ENCODE peak calls at places on chromosomes 12 and 14, in eight cellular contexts. W, U, K, P, S, X, L and J are unnamed samples.

GRCh38 chr12:82757611-82758010 is 70.9 kb downstream of the TMTC2 start:
- DNase-seq in U (no peak), L (no peak), X (no peak), S (no peak), W (no peak), P (no peak), K (no peak), J (no peak)

GRCh38 chr12:52354197-52354596 is 13.1 kb downstream of the KRT85 start:
- DNase-seq in K (no peak), L (no peak), U (no peak), S (no peak), P (no peak), W (no peak), X (no peak), J (no peak)

GRCh38 chr12:102417055-102417454 is 63.3 kb downstream of the IGF1 start:
- DNase-seq in U (no peak), W (no peak), P (no peak), S (no peak), L (no peak), X (no peak), K (no peak), J (no peak)

GRCh38 chr12:77830502-77830901 is at the start of gene NAV3:
- DNase-seq in S (no peak), U (no peak), L (no peak), P (no peak), X (no peak), W (no peak), K (no peak), J (no peak)

GRCh38 chr12:116426391-116427136 is 132.6 kb upstream of the MAP1LC3B2 start:
- DNase-seq in X (no peak), L (no peak), P (no peak), S (no peak), K (no peak), W (no peak), U (peak; percentile 72), J (no peak)

GRCh38 chr12:112340983-112341840 is 41.0 kb downstream of the HECTD4 start:
- DNase-seq in P (no peak), L (no peak), K (no peak), S (no peak), X (no peak), U (no peak), W (no peak), J (no peak)

GRCh38 chr12:122021193-122021821 is 377 bp upstream of the BCL7A start:
- DNase-seq in K (no peak), U (no peak), P (no peak), X (no peak), S (no peak), W (no peak), L (no peak), J (no peak)

GRCh38 chr12:98221243-98221808 is 294.1 kb upstream of the TMPO start:
- DNase-seq in W (no peak), P (no peak), S (no peak), K (no peak), U (no peak), L (no peak), X (no peak), J (no peak)

GRCh38 chr14:69398818-69399210 is 322 bp downstream of the SLC39A9 start:
- DNase-seq in P (no peak), W (no peak), X (no peak), S (no peak), K (no peak), L (no peak), U (no peak), J (no peak)

GRCh38 chr12:124337628-124338027 is 42.7 kb downstream of the RFLNA start:
- DNase-seq in S (no peak), W (no peak), P (no peak), U (no peak), K (no peak), L (no peak), X (no peak), J (no peak)

GRCh38 chr12:113235976-113236375 is 14.7 kb downstream of the TPCN1 start:
- DNase-seq in U (no peak), P (no peak), L (no peak), X (no peak), K (no peak), W (no peak), S (no peak), J (no peak)

GRCh38 chr12:40959041-40959440 is 229.1 kb upstream of the PDZRN4 start:
- DNase-seq in X (no peak), W (no peak), S (no peak), K (no peak), L (no peak), U (no peak), P (no peak), J (no peak)

GRCh38 chr12:80912906-80913769 is 24.6 kb downstream of the LIN7A start:
- DNase-seq in L (no peak), K (no peak), W (no peak), X (no peak), S (no peak), P (no peak), U (no peak), J (no peak)

GRCh38 chr12:54287316-54288157 is 7.0 kb downstream of the HNRNPA1 start:
- DNase-seq in W (no peak), L (no peak), X (no peak), S (no peak), U (no peak), K (no peak), P (no peak), J (no peak)